ENCODE peak calls at places on chromosomes 7 and 10, in six cellular contexts. One of them, this sample, is unnamed.
A peak's percentile ranks its signal among the peaks of the same experiment; 100 is the strongest.

GRCh38 chr10:105468769-105469168 is 827.7 kb downstream of the SORCS3 start:
- DNase-seq in neural crest cell: no peak
- DNase-seq in IMR-90: no peak
- DNase-seq in choroid plexus epithelial cell: no peak
- DNase-seq in fibroblast of mammary gland: no peak
- DNase-seq in cardiac muscle cell: no peak
- DNase-seq in this sample: no peak

GRCh38 chr10:74189999-74190421 is 39.0 kb downstream of the ADK start:
- DNase-seq in choroid plexus epithelial cell: peak; percentile 94
- DNase-seq in cardiac muscle cell: peak; percentile 80
- DNase-seq in neural crest cell: no peak
- DNase-seq in fibroblast of mammary gland: peak; percentile 95
- DNase-seq in IMR-90: peak; percentile 93
- DNase-seq in this sample: no peak

GRCh38 chr7:102975854-102976253 is 63.1 kb downstream of the LRRC17 start:
- DNase-seq in cardiac muscle cell: no peak
- DNase-seq in choroid plexus epithelial cell: no peak
- DNase-seq in neural crest cell: no peak
- DNase-seq in fibroblast of mammary gland: no peak
- DNase-seq in IMR-90: no peak
- DNase-seq in this sample: no peak

GRCh38 chr10:283916-284356 is 148.7 kb downstream of the ZMYND11 start:
- DNase-seq in cardiac muscle cell: no peak
- DNase-seq in IMR-90: no peak
- DNase-seq in neural crest cell: no peak
- DNase-seq in choroid plexus epithelial cell: no peak
- DNase-seq in fibroblast of mammary gland: no peak
- DNase-seq in this sample: peak; percentile 65

GRCh38 chr7:57305192-57305748 is 144.7 kb upstream of the ZNF716 start:
- DNase-seq in IMR-90: no peak
- DNase-seq in fibroblast of mammary gland: no peak
- DNase-seq in cardiac muscle cell: no peak
- DNase-seq in neural crest cell: no peak
- DNase-seq in choroid plexus epithelial cell: no peak
- DNase-seq in this sample: no peak

GRCh38 chr7:82050792-82051191 is 280.9 kb upstream of the HGF start:
- DNase-seq in choroid plexus epithelial cell: peak; percentile 72
- DNase-seq in cardiac muscle cell: peak; percentile 74
- DNase-seq in fibroblast of mammary gland: peak; percentile 91
- DNase-seq in neural crest cell: no peak
- DNase-seq in IMR-90: peak; percentile 87
- DNase-seq in this sample: no peak

GRCh38 chr7:16615234-16615633 is 30.3 kb downstream of the ANKMY2 start:
- DNase-seq in neural crest cell: no peak
- DNase-seq in IMR-90: no peak
- DNase-seq in fibroblast of mammary gland: no peak
- DNase-seq in choroid plexus epithelial cell: no peak
- DNase-seq in cardiac muscle cell: no peak
- DNase-seq in this sample: no peak

GRCh38 chr10:123974406-123974805 is 82.8 kb upstream of the CPXM2 start:
- DNase-seq in fibroblast of mammary gland: peak; percentile 99
- DNase-seq in IMR-90: peak; percentile 20
- DNase-seq in neural crest cell: no peak
- DNase-seq in choroid plexus epithelial cell: peak; percentile 34
- DNase-seq in cardiac muscle cell: peak; percentile 54
- DNase-seq in this sample: no peak

GRCh38 chr7:64654796-64655548 is 11.0 kb upstream of the ZNF107 start:
- DNase-seq in choroid plexus epithelial cell: no peak
- DNase-seq in neural crest cell: no peak
- DNase-seq in fibroblast of mammary gland: no peak
- DNase-seq in IMR-90: no peak
- DNase-seq in cardiac muscle cell: no peak
- DNase-seq in this sample: no peak

GRCh38 chr10:87068281-87068680 is 26.4 kb downstream of the GLUD1 start:
- DNase-seq in cardiac muscle cell: no peak
- DNase-seq in choroid plexus epithelial cell: no peak
- DNase-seq in IMR-90: no peak
- DNase-seq in fibroblast of mammary gland: no peak
- DNase-seq in neural crest cell: no peak
- DNase-seq in this sample: no peak

GRCh38 chr10:100670828-100671479 is 74.4 kb upstream of the PAX2 start:
- DNase-seq in cardiac muscle cell: peak; percentile 17
- DNase-seq in neural crest cell: peak; percentile 57
- DNase-seq in fibroblast of mammary gland: no peak
- DNase-seq in IMR-90: no peak
- DNase-seq in choroid plexus epithelial cell: peak; percentile 3
- DNase-seq in this sample: peak; percentile 54

GRCh38 chr10:43380610-43381222 is 9.3 kb downstream of the FXYD4 start:
- DNase-seq in IMR-90: peak; percentile 44
- DNase-seq in neural crest cell: no peak
- DNase-seq in cardiac muscle cell: peak; percentile 58
- DNase-seq in choroid plexus epithelial cell: peak; percentile 66
- DNase-seq in fibroblast of mammary gland: peak; percentile 15
- DNase-seq in this sample: no peak
- TF ChIP-seq CTCF in IMR-90: no peak
- TF ChIP-seq CTCF in neural crest cell: peak; percentile 49
- TF ChIP-seq CTCF in cardiac muscle cell: peak; percentile 15
- TF ChIP-seq CTCF in choroid plexus epithelial cell: no peak
- TF ChIP-seq CTCF in fibroblast of mammary gland: peak; percentile 30
- TF ChIP-seq CTCF in this sample: no peak

GRCh38 chr10:90222372-90222771 is 521.0 kb downstream of the KIF20B start:
- DNase-seq in IMR-90: peak; percentile 80
- DNase-seq in neural crest cell: no peak
- DNase-seq in choroid plexus epithelial cell: peak; percentile 87
- DNase-seq in fibroblast of mammary gland: peak; percentile 92
- DNase-seq in cardiac muscle cell: peak; percentile 60
- DNase-seq in this sample: no peak
- TF ChIP-seq CTCF in IMR-90: no peak
- TF ChIP-seq CTCF in neural crest cell: no peak
- TF ChIP-seq CTCF in choroid plexus epithelial cell: no peak
- TF ChIP-seq CTCF in fibroblast of mammary gland: no peak
- TF ChIP-seq CTCF in cardiac muscle cell: no peak
- TF ChIP-seq CTCF in this sample: no peak

GRCh38 chr7:99408347-99409191 is at the start of the genes BUD31 and PDAP1:
- DNase-seq in IMR-90: peak; percentile 95
- DNase-seq in neural crest cell: peak; percentile 88
- DNase-seq in fibroblast of mammary gland: peak; percentile 94
- DNase-seq in choroid plexus epithelial cell: peak; percentile 97
- DNase-seq in cardiac muscle cell: peak; percentile 96
- DNase-seq in this sample: peak; percentile 96
- TF ChIP-seq CTCF in IMR-90: no peak
- TF ChIP-seq CTCF in neural crest cell: no peak
- TF ChIP-seq CTCF in fibroblast of mammary gland: no peak
- TF ChIP-seq CTCF in choroid plexus epithelial cell: no peak
- TF ChIP-seq CTCF in cardiac muscle cell: no peak
- TF ChIP-seq CTCF in this sample: no peak

GRCh38 chr7:836429-836828 is 4.2 kb downstream of the SUN1 start:
- DNase-seq in cardiac muscle cell: peak; percentile 58
- DNase-seq in choroid plexus epithelial cell: peak; percentile 82
- DNase-seq in fibroblast of mammary gland: peak; percentile 71
- DNase-seq in IMR-90: peak; percentile 42
- DNase-seq in neural crest cell: peak; percentile 14
- DNase-seq in this sample: no peak
- TF ChIP-seq CTCF in cardiac muscle cell: peak; percentile 65
- TF ChIP-seq CTCF in choroid plexus epithelial cell: peak; percentile 85
- TF ChIP-seq CTCF in fibroblast of mammary gland: peak; percentile 67
- TF ChIP-seq CTCF in IMR-90: peak; percentile 44
- TF ChIP-seq CTCF in neural crest cell: peak; percentile 52
- TF ChIP-seq CTCF in this sample: peak; percentile 39

GRCh38 chr7:153886506-153887391 is 165.4 kb upstream of the DPP6 start:
- DNase-seq in fibroblast of mammary gland: no peak
- DNase-seq in choroid plexus epithelial cell: no peak
- DNase-seq in cardiac muscle cell: no peak
- DNase-seq in IMR-90: no peak
- DNase-seq in neural crest cell: no peak
- DNase-seq in this sample: no peak
- TF ChIP-seq CTCF in fibroblast of mammary gland: no peak
- TF ChIP-seq CTCF in choroid plexus epithelial cell: no peak
- TF ChIP-seq CTCF in cardiac muscle cell: no peak
- TF ChIP-seq CTCF in IMR-90: no peak
- TF ChIP-seq CTCF in neural crest cell: no peak
- TF ChIP-seq CTCF in this sample: no peak

This sample was measured in GM06990.